ENCODE peak calls at places on chromosome X, in seven cellular contexts. R, N, D, U, O, A and I are unnamed samples. For H3K4me1, the result is how much of the 10 kb centered on the place peaks cover.

GRCh38 chrX:135275973-135276372 is 24.1 kb downstream of the ETDA start:
- DNase-seq in N (no peak), D (no peak), A (no peak), U (no peak), R (no peak), O (no peak), I (no peak)

GRCh38 chrX:127782904-127783303 is 269.3 kb downstream of the ACTRT1 start:
- DNase-seq in O (no peak), A (no peak), U (no peak), R (no peak), D (no peak), N (no peak), I (no peak)

GRCh38 chrX:11066812-11067211 is 44.3 kb upstream of the HCCS start:
- DNase-seq in A (no peak), O (no peak), R (no peak), U (no peak), N (no peak), D (no peak), I (no peak)

GRCh38 chrX:118523920-118524319 is 28.3 kb downstream of the DOCK11 start:
- DNase-seq in A (no peak), N (no peak), O (no peak), U (no peak), R (no peak), D (no peak), I (no peak)

GRCh38 chrX:133794151-133794550 is 191.2 kb downstream of the GPC3 start:
- DNase-seq in N (no peak), D (no peak), U (no peak), A (no peak), R (no peak), O (no peak), I (no peak)

GRCh38 chrX:18047440-18047940 is 173.2 kb downstream of the BEND2 start:
- DNase-seq in N (no peak), R (no peak), A (no peak), D (no peak), O (no peak), U (no peak), I (no peak)

GRCh38 chrX:37998586-37999267 is 7.6 kb upstream of the SYTL5 start:
- DNase-seq in U (peak), A (no peak), D (no peak), R (no peak), O (no peak), N (no peak), I (no peak)

GRCh38 chrX:46574337-46574940 is 874 bp downstream of the CHST7 start:
- DNase-seq in A (no peak), N (peak), D (no peak), R (peak), U (no peak), O (no peak), I (no peak)

GRCh38 chrX:1592128-1592862 is 891 bp downstream of the AKAP17A start:
- DNase-seq in D (no peak), U (peak), A (peak), O (peak), R (peak), N (no peak), I (no peak)

GRCh38 chrX:15816886-15817285 is 26.6 kb downstream of the ZRSR2 start:
- DNase-seq in U (peak), A (no peak), N (no peak), R (peak), D (no peak), O (no peak), I (no peak)

GRCh38 chrX:54495814-54496516 is at the start of gene FGD1:
- DNase-seq in O (peak), A (peak), U (peak), D (peak), R (peak), N (peak), I (no peak)

GRCh38 chrX:17595456-17596035 is 141.7 kb upstream of the SCML1 start:
- DNase-seq in R (no peak), N (no peak), D (no peak), U (peak), O (no peak), A (no peak), I (no peak)

GRCh38 chrX:35351795-35352483 is 409.3 kb downstream of the FAM47B start:
- DNase-seq in R (no peak), A (no peak), N (no peak), D (no peak), U (no peak), O (no peak), I (no peak)

GRCh38 chrX:20609916-20610415 is 343.3 kb upstream of the RPS6KA3 start:
- DNase-seq in N (no peak), D (no peak), A (no peak), O (no peak), R (no peak), U (no peak), I (no peak)

GRCh38 chrX:16807548-16807947 is 21.3 kb downstream of the TXLNG start:
- DNase-seq in R (peak), O (no peak), A (no peak), U (peak), D (no peak), N (no peak), I (no peak)

GRCh38 chrX:75522565-75523411 is at the start of gene ZDHHC15:
- DNase-seq in N (peak), D (peak), A (peak), R (peak), U (peak), O (peak), I (no peak)

GRCh38 chrX:29662759-29663503 is 552.4 kb upstream of the MAGEB2 start:
- DNase-seq in U (peak), R (no peak), N (no peak), A (no peak), O (no peak), D (no peak), I (no peak)

GRCh38 chrX:50100188-50100587 is 100.6 kb downstream of the AKAP4 start:
- DNase-seq in N (no peak), R (peak), D (no peak), U (no peak), O (no peak), A (no peak), I (no peak)

GRCh38 chrX:50448565-50448964 is 22.1 kb downstream of the DGKK start:
- DNase-seq in U (no peak), A (no peak), D (no peak), R (peak), N (no peak), O (no peak), I (no peak)

GRCh38 chrX:13287816-13288215 is 32.0 kb downstream of the ATXN3L start:
- DNase-seq in N (no peak), A (no peak), O (no peak), U (peak), R (no peak), D (no peak), I (no peak)

GRCh38 chrX:143683486-143683885 is 37.1 kb downstream of the SPANXN2 start:
- DNase-seq in O (no peak), N (no peak), U (no peak), D (no peak), A (no peak), R (no peak), I (no peak)

GRCh38 chrX:133523094-133523493 is 107.8 kb upstream of the GPC4 start:
- DNase-seq in D (peak), A (peak), O (no peak), R (no peak), U (no peak), N (no peak), I (no peak)

GRCh38 chrX:122475306-122475705 is 708.8 kb upstream of the GRIA3 start:
- DNase-seq in U (no peak), O (no peak), R (no peak), D (no peak), N (no peak), A (no peak), I (no peak)

GRCh38 chrX:19867411-19867732 is 20.0 kb downstream of the SH3KBP1 start:
- DNase-seq in A (no peak), U (peak), O (no peak), N (no peak), D (no peak), R (no peak), I (no peak)

GRCh38 chrX:76148753-76149152 is 24.1 kb upstream of the PBDC1 start:
- DNase-seq in U (peak), D (no peak), O (no peak), A (no peak), N (no peak), R (peak), I (no peak)

GRCh38 chrX:103066606-103067005 is 2.6 kb upstream of the BEX1 start:
- DNase-seq in A (no peak), N (no peak), D (no peak), U (peak), O (no peak), R (no peak), I (no peak)

GRCh38 chrX:124256209-124256608 is 76.3 kb upstream of the TEX13D start:
- DNase-seq in O (no peak), A (no peak), U (peak), R (no peak), D (no peak), N (no peak), I (no peak)

GRCh38 chrX:53930513-53931380 is 113.5 kb downstream of the PHF8 start:
- DNase-seq in U (peak), A (no peak), R (no peak), D (no peak), N (no peak), O (no peak), I (no peak)

GRCh38 chrX:45806410-45807121 is 605.9 kb upstream of the DIPK2B start:
- DNase-seq in R (no peak), N (no peak), O (no peak), D (no peak), U (peak), A (no peak), I (no peak)

GRCh38 chrX:137566746-137567473 is 983 bp downstream of the ZIC3 start:
- DNase-seq in N (peak), D (no peak), R (no peak), U (no peak), O (no peak), A (no peak), I (no peak)

GRCh38 chrX:17247144-17247543 is 127.9 kb upstream of the NHS start:
- DNase-seq in R (no peak), U (no peak), O (no peak), D (no peak), N (no peak), A (no peak), I (no peak)

GRCh38 chrX:34848281-34848680 is 94.3 kb upstream of the FAM47B start:
- DNase-seq in N (no peak), D (no peak), R (no peak), A (no peak), U (peak), O (no peak), I (no peak)

GRCh38 chrX:20947411-20947912 is 426.8 kb upstream of the CNKSR2 start:
- DNase-seq in A (no peak), D (no peak), N (no peak), R (peak), O (no peak), U (no peak), I (no peak)

GRCh38 chrX:69045616-69046345 is 119.5 kb downstream of the PJA1 start:
- DNase-seq in U (no peak), N (no peak), R (no peak), O (no peak), A (no peak), D (peak), I (peak)

DNA sequence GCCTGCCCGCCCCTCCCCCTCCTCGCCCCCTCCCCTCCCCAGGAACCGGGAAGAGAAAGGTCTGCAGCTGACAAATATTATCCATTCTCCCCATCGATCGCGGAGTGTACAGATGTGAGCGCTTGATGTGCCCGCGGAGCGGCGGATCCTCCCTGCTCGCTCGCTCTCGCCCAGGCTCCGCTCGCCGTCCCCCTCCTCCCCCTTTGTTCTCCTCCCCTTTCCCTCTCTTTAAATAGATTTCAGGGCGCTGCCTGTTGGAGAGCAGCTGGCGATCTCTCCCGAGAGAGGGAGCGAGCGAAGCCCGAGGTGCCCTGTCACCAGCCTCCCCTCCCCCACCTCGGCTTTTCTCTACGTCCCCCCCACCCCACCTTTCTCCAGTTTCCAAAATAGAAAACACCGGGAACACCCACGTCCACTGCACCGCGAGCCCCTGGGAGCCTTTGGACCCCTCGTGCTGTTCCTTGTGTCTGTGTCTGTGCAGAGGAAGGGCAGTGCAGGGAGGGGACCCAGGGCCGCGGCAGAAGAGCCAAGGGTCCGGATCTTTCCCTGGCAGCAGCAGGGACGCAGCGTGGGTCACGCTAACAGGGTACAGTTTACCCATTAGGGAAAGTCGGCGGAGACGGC is 56.6 kb upstream of the BCOR start:
- DNase-seq in O (no peak), D (no peak), U (peak), A (no peak), N (peak), R (peak), I (no peak)
- H3K4me1 ChIP-seq in O (under half), D (under half), U (under half), A (under half), N (under half), R (under half), I (under half)

DNA sequence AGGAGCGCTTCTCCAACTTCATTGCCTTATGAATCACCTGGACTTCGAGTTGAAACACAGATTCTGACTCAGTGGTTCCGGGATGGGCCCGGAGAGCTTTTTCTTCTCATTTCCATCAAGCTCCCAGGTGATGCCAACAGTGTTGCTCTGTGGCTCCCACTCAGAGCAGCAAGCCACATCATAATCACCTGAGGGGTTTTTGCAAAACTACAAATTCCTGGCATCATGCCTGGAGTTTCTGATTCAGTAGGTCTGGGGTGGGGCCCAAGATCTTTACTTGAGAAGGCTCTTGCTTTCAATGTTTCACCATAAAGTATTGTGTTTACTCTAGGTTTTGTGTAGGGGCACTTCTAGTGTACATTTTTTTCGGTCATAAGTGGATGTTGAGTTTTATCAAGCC is 7.0 kb downstream of the MTM1 start:
- DNase-seq in R (no peak), D (peak), O (no peak), N (no peak), A (no peak), U (peak), I (no peak)
- H3K4me1 ChIP-seq in R (under half), D (under half), O (under half), N (under half), A (under half), U (under half), I (under half)

DNA sequence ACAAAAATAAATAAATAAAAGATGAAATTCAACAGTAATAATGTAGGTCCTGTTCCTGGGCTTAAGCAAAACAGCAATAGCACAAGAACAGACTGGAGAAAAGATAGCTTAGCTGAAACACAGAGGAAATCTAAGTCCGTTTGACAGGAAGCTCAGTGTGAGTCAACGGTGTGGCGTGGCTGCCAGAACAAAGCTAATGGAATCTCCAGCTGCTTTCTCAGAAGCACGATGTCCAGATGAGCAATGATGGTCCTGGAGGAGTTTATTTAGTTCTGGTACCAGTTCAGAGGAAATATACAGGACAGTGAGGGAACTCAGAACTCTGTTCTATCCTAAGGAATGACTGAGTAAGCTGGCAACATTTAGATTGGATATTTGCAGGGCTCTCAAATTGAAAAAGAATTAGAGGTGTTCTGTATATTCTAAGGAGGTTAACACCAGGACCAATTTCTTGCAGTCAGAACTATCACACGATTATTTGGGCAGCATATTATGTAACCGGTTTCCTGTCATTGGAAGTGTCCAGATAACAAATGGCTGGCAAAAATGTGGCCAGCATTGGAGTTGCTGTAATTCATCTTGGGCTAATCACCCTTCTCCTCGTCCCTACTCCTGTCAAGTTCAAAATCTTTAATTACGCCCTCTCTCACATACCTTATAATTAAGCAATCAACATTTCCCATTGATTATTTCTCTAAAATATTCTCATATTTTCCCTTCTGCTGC is 12.7 kb downstream of the GAB3 start:
- DNase-seq in D (no peak), N (no peak), O (no peak), R (no peak), U (peak), A (no peak), I (no peak)
- H3K4me1 ChIP-seq in D (under half), N (half or more), O (under half), R (under half), U (under half), A (under half), I (under half)

DNA sequence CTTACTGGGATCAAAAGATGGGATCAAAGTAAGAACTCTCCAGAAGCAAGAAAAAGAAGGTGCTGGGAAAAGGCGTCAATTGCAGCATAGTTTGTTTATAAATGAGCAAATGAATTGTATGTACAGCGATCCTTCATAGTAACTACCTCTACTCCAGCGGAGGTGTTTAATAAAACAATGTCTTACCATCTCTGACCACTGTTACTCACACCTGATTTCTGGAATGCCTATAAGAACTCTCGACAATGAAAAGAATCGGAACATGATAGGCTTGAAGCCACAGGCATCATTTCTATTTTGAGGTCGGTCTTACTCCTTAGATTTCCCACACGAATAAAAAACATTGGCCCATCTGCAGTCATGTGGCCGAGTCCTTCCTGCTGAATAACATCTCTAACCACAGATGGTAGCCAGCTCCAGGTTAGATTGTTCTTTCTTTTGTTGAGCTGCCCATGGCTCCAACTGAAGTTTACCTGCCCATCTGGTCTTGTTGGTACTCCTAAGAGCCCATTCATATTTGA is 67.6 kb downstream of the CLDN34 start:
- DNase-seq in D (no peak), U (no peak), A (no peak), N (no peak), R (no peak), O (no peak), I (no peak)
- H3K4me1 ChIP-seq in D (under half), U (under half), A (under half), N (under half), R (under half), O (under half), I (under half)